ENCODE peak calls at places on chromosomes 13 and 19, in eight cellular contexts. F, D, V, W, R, I, U and K are unnamed samples.

GRCh38 chr13:60463787-60464186 is 66.8 kb downstream of the TDRD3 start:
- DNase-seq in F (no peak), D (no peak), V (no peak), W (no peak), R (no peak), I (no peak), U (no peak), K (no peak)

GRCh38 chr13:48782429-48782840 is 128.7 kb downstream of the CYSLTR2 start:
- DNase-seq in F (no peak), D (no peak), V (no peak), W (no peak), R (no peak), I (no peak), U (no peak), K (no peak)

GRCh38 chr13:90708159-90708558 is 639.3 kb upstream of the MIR17HG start:
- DNase-seq in F (no peak), D (no peak), V (no peak), W (no peak), R (no peak), I (no peak), U (no peak), K (no peak)

GRCh38 chr19:52648336-52648990 is 10.3 kb upstream of the ZNF83 start:
- DNase-seq in F (peak; percentile 27), D (no peak), V (no peak), W (no peak), R (no peak), I (no peak), U (no peak), K (no peak)

GRCh38 chr19:1554968-1555801 is 12.9 kb downstream of the MEX3D start:
- DNase-seq in F (no peak), D (no peak), V (no peak), W (no peak), R (no peak), I (no peak), U (no peak), K (no peak)

GRCh38 chr13:58081301-58081820 is 449.8 kb downstream of the PCDH17 start:
- DNase-seq in F (no peak), D (no peak), V (peak; percentile 22), W (no peak), R (no peak), I (no peak), U (no peak), K (no peak)

GRCh38 chr13:48304132-48304876 is 753 bp downstream of the RB1 start:
- DNase-seq in F (peak; percentile 26), D (peak; percentile 25), V (no peak), W (peak; percentile 90), R (peak; percentile 22), I (peak; percentile 22), U (peak; percentile 87), K (no peak)

GRCh38 chr19:8396563-8397203 is 6.5 kb downstream of the RAB11B start:
- DNase-seq in F (peak; percentile 38), D (peak; percentile 17), V (peak; percentile 74), W (peak; percentile 85), R (peak; percentile 62), I (peak; percentile 49), U (peak; percentile 98), K (no peak)

GRCh38 chr13:35839746-35840273 is 291.4 kb downstream of the DCLK1 start:
- DNase-seq in F (no peak), D (no peak), V (no peak), W (no peak), R (no peak), I (no peak), U (no peak), K (no peak)

DNA sequence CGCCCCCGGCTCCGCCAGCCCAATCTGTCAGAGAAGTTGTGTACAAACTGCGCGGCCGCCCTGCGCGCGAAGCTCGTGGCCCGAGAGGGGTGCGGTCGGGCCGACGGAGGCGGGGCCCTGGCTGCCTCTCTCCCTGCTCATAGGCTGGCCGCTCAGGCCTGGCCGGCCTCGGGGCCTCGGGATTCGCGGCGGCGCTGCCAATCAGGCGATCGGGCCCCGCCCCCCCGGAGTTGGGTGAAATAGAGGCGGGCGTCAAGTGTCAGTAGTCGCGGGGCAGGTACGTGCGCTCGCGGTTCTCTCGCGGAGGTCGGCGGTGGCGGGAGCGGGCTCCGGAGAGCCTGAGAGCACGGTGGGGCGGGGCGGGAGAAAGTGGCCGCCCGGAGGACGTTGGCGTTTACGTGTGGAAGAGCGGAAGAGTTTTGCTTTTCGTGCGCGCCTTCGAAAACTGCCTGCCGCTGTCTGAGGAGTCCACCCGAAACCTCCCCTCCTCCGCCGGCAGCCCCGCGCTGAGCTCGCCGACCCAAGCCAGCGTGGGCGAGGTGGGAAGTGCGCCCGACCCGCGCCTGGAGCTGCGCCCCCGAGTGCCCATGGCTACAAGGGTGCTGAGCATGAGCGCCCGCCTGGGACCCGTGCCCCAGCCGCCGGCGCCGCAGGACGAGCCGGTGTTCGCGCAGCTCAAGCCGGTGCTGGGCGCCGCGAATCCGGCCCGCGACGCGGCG is at the start of gene KLF5:
- DNase-seq in F (peak; percentile 94), D (peak; percentile 97), V (peak; percentile 98), W (peak; percentile 99), R (peak; percentile 100), I (peak; percentile 89), U (peak; percentile 99), K (peak; percentile 47)
- TF ChIP-seq CTCF in F (no peak), D (no peak), V (no peak), W (no peak), R (no peak), I (no peak), U (no peak), K (peak; percentile 7)

GRCh38 chr13:41426047-41426446 is 31.3 kb upstream of the RGCC start:
- DNase-seq in F (no peak), D (no peak), V (no peak), W (no peak), R (no peak), I (no peak), U (no peak), K (no peak)

GRCh38 chr13:41427700-41428099 is 29.6 kb upstream of the RGCC start:
- DNase-seq in F (no peak), D (no peak), V (no peak), W (no peak), R (no peak), I (no peak), U (no peak), K (no peak)

GRCh38 chr13:41428155-41428554 is 29.2 kb upstream of the RGCC start:
- DNase-seq in F (no peak), D (no peak), V (no peak), W (peak; percentile 15), R (no peak), I (no peak), U (peak; percentile 62), K (no peak)
- TF ChIP-seq CTCF in F (no peak), D (no peak), V (no peak), W (peak; percentile 20), R (no peak), I (no peak), U (peak; percentile 40), K (no peak)

GRCh38 chr13:50474094-50474654 is 369.3 kb downstream of the DLEU7 start:
- DNase-seq in F (peak; percentile 7), D (no peak), V (no peak), W (no peak), R (no peak), I (no peak), U (no peak), K (no peak)

GRCh38 chr13:50481936-50482335 is 361.6 kb downstream of the DLEU7 start:
- DNase-seq in F (no peak), D (no peak), V (no peak), W (no peak), R (no peak), I (no peak), U (no peak), K (no peak)

DNA sequence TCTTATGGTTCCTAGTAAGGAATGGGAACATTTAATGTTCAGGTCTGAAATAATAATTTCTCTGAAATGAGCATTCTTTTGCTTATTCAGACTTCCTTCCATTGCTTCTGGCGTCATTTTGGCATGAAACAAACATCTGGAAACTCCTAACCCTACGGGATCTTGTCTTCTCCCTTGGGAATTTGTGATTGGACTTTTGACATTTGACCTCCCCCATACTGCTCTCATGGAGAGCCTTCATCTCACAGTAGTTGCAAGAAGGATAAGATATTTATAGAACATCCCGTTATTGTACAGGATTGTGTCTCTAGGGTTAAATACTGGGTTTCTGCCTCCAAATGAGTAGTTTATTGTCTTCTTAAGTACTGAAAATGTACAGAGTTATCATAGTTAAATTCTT is 366.9 kb downstream of the DLEU7 start:
- DNase-seq in F (no peak), D (no peak), V (no peak), W (no peak), R (no peak), I (no peak), U (no peak), K (no peak)
- TF ChIP-seq CTCF in F (no peak), D (no peak), V (no peak), W (no peak), R (no peak), I (no peak), U (no peak), K (no peak)

DNA sequence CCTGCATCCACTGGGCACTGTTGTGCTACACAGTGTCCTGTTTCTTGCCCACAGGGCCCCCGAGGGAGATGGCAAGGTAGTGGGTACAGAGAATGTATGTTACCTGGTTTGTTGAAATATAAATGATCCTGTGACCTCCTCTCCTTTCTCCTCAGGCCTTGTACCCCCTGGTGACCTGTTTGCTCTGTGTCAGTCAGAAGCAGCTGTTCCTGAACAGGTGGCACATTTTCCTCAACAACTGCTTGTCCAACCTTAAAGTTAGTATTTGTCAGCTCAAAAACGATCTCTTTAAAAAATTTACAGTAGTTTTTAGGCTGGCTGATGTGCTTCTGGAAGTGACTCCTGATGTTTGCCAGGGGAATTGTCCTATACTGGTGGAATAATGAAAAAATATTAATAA is 105.1 kb downstream of the FRY start:
- DNase-seq in F (no peak), D (no peak), V (no peak), W (no peak), R (no peak), I (no peak), U (no peak), K (no peak)
- TF ChIP-seq CTCF in F (no peak), D (no peak), V (no peak), W (no peak), R (no peak), I (no peak), U (no peak), K (no peak)

GRCh38 chr19:55254625-55254977 is 4.2 kb downstream of the PPP6R1 start:
- DNase-seq in F (no peak), D (no peak), V (no peak), W (no peak), R (no peak), I (no peak), U (no peak), K (no peak)

GRCh38 chr19:55253264-55253663 is 5.6 kb downstream of the PPP6R1 start:
- DNase-seq in F (no peak), D (no peak), V (no peak), W (no peak), R (no peak), I (no peak), U (no peak), K (no peak)

GRCh38 chr19:55255618-55256423 is 3.0 kb downstream of the PPP6R1 start:
- DNase-seq in F (peak; percentile 63), D (no peak), V (no peak), W (no peak), R (no peak), I (no peak), U (peak; percentile 94), K (no peak)

GRCh38 chr19:55252760-55253159 is 6.1 kb downstream of the PPP6R1 start:
- DNase-seq in F (no peak), D (no peak), V (no peak), W (no peak), R (no peak), I (no peak), U (no peak), K (no peak)

GRCh38 chr19:55253842-55254624 is 4.8 kb downstream of the PPP6R1 start:
- DNase-seq in F (no peak), D (no peak), V (no peak), W (peak; percentile 84), R (no peak), I (no peak), U (no peak), K (no peak)
- TF ChIP-seq CTCF in F (no peak), D (no peak), V (no peak), W (no peak), R (no peak), I (no peak), U (no peak), K (no peak)